ENCODE peak calls at places on chromosomes 11 and 22, in five cellular contexts. G, O, E, M and U are unnamed samples.

GRCh38 chr11:2790581-2790925 is 90.8 kb upstream of the KCNQ1OT1 start:
- DNase-seq in E (peak), O (no peak), G (no peak), M (no peak), U (no peak)

GRCh38 chr22:44037519-44038370 is 13.6 kb downstream of the PARVB start:
- DNase-seq in E (no peak), M (peak), G (no peak), O (peak), U (no peak)

GRCh38 chr11:35661539-35661938 is 1.0 kb upstream of the TRIM44 start:
- DNase-seq in E (no peak), O (no peak), G (no peak), M (no peak), U (no peak)

GRCh38 chr11:1168721-1169161 is 11.0 kb downstream of the MUC5AC start:
- DNase-seq in O (no peak), M (no peak), E (no peak), G (peak), U (peak)

GRCh38 chr11:93145381-93145780 is 52.4 kb downstream of the SLC36A4 start:
- DNase-seq in E (no peak), M (no peak), O (no peak), G (no peak), U (no peak)

GRCh38 chr11:96842731-96843130 is 452.9 kb downstream of the JRKL start:
- DNase-seq in O (no peak), E (no peak), M (no peak), G (no peak), U (no peak)

GRCh38 chr11:12692238-12693074 is 18.2 kb downstream of the TEAD1 start:
- DNase-seq in E (peak), M (peak), G (peak), O (peak), U (no peak)

GRCh38 chr11:77596626-77597025 is 6.9 kb downstream of the AQP11 start:
- DNase-seq in E (no peak), G (no peak), M (peak), O (no peak), U (no peak)

GRCh38 chr11:35193767-35194166 is 54.8 kb downstream of the CD44 start:
- DNase-seq in E (no peak), M (no peak), O (no peak), G (no peak), U (no peak)

GRCh38 chr11:118608268-118609214 is 1.1 kb downstream of the PHLDB1 start:
- DNase-seq in G (peak), M (no peak), E (peak), O (peak), U (peak)

GRCh38 chr11:64285885-64286800 is 495 bp downstream of the GPR137 start:
- DNase-seq in G (peak), E (peak), M (no peak), O (no peak), U (no peak)

GRCh38 chr11:32358729-32359128 is 76.6 kb downstream of the WT1 start:
- DNase-seq in E (no peak), G (no peak), M (no peak), O (no peak), U (no peak)

GRCh38 chr11:11468919-11469318 is 115.9 kb upstream of the CSNK2A3 start:
- DNase-seq in O (no peak), E (no peak), G (no peak), M (no peak), U (no peak)

GRCh38 chr11:64092761-64093136 is 57.0 kb downstream of the FLRT1 start:
- DNase-seq in G (no peak), M (no peak), O (no peak), E (no peak), U (no peak)

GRCh38 chr11:94111660-94112059 is 17.0 kb upstream of the PANX1 start:
- DNase-seq in O (no peak), M (no peak), G (no peak), E (no peak), U (no peak)

GRCh38 chr11:135073444-135073843 is 661.4 kb upstream of the B3GAT1 start:
- DNase-seq in O (no peak), E (no peak), M (no peak), G (no peak), U (no peak)

GRCh38 chr22:19891350-19892248 is 36.9 kb upstream of the GNB1L start:
- DNase-seq in G (no peak), E (no peak), O (no peak), M (no peak), U (peak)

GRCh38 chr11:12007769-12008737 is at the start of gene DKK3:
- DNase-seq in M (no peak), O (no peak), G (no peak), E (no peak), U (no peak)

GRCh38 chr22:23168381-23169031 is 11.8 kb upstream of the BCR start:
- DNase-seq in G (no peak), O (no peak), E (no peak), M (no peak), U (no peak)

GRCh38 chr22:20807315-20807752 is 33.4 kb downstream of the SERPIND1 start:
- DNase-seq in M (peak), G (no peak), O (no peak), E (no peak), U (no peak)

GRCh38 chr11:116871248-116871647 is 33.8 kb upstream of the APOA1 start:
- DNase-seq in G (no peak), E (no peak), M (peak), O (no peak), U (no peak)

GRCh38 chr22:32809786-32810185 is 8.3 kb downstream of the TIMP3 start:
- DNase-seq in E (no peak), O (no peak), G (no peak), M (no peak), U (no peak)

GRCh38 chr11:5449023-5449422 is at the start of gene OR51I2:
- DNase-seq in G (no peak), M (no peak), E (no peak), O (no peak), U (no peak)

GRCh38 chr11:117735350-117735977 is 61.6 kb downstream of the DSCAML1 start:
- DNase-seq in E (no peak), O (no peak), M (no peak), G (no peak), U (no peak)

GRCh38 chr11:43923327-43924111 is 18.9 kb upstream of the C11orf96 start:
- DNase-seq in O (peak), G (no peak), M (no peak), E (no peak), U (no peak)

GRCh38 chr11:18650859-18651557 is 16.9 kb upstream of the SPTY2D1 start:
- DNase-seq in M (no peak), G (no peak), O (no peak), E (no peak), U (peak)

GRCh38 chr22:49913446-49913845 is 4.8 kb downstream of the ALG12 start:
- DNase-seq in E (peak), G (peak), M (no peak), O (no peak), U (no peak)

GRCh38 chr11:69249641-69250502 is 44.1 kb upstream of the MYEOV start:
- DNase-seq in E (no peak), O (no peak), M (no peak), G (no peak), U (no peak)

GRCh38 chr22:41699264-41700104 is at the start of gene MEI1:
- DNase-seq in O (peak), M (no peak), E (peak), G (peak), U (peak)

GRCh38 chr11:125073616-125074483 is 10.7 kb downstream of the SLC37A2 start:
- DNase-seq in G (no peak), O (no peak), M (no peak), E (peak), U (peak)

GRCh38 chr11:125075900-125076317 is 12.8 kb downstream of the SLC37A2 start:
- DNase-seq in O (peak), E (peak), M (no peak), G (no peak), U (peak)

GRCh38 chr11:125074511-125075241 is 11.6 kb downstream of the SLC37A2 start:
- DNase-seq in M (no peak), E (no peak), G (no peak), O (no peak), U (peak)

GRCh38 chr11:125076378-125076945 is 13.4 kb downstream of the SLC37A2 start:
- DNase-seq in E (no peak), G (no peak), M (no peak), O (no peak), U (peak)

GRCh38 chr11:125075242-125075625 is 12.1 kb downstream of the SLC37A2 start:
- DNase-seq in G (no peak), E (no peak), O (no peak), M (no peak), U (peak)
- TF ChIP-seq CTCF in G (no peak), E (no peak), O (no peak), M (no peak), U (no peak)

DNA sequence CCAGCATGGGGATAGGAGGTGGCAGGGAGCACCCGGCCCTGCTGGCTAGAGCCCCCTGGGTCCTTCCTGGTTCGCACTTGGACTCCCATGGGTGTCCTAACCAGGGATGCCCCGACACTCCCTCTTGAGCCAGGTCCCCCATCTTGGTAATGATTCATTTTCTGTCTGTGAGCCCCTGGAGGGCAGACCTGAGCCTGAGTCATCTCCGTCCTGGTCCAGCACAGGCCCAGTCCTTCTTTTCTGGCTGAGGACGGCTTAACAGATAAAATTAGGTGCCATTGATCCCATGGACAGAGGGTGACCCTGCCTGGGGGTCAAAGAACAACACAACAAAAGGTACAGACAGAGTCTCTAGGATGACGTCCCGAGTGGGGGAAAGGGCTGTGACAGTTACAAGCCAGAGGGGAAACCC is 3.5 kb downstream of the RHOD start:
- DNase-seq in M (no peak), E (no peak), G (no peak), O (no peak), U (no peak)
- TF ChIP-seq CTCF in M (no peak), E (no peak), G (peak), O (no peak), U (no peak)

DNA sequence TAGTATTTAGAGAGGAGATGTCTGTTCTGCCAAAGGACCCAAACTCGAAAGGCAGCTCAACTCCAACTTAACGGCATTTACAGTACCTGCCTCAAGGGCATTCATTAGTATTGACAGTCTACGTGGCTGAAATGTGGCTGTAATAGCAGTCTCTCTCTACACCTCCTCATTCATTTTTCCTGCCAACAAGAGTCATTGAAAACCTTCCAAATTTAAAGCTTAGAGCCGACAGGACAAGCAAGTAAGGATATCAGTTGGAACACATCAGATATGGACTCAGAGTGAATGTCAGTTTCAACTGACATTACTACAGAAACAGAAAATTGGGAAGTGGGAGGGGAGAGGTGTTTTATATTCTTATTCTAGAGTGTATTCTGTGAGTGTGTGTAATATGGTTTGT is 253.1 kb downstream of the CADM1 start:
- DNase-seq in G (no peak), M (no peak), O (no peak), E (no peak), U (no peak)
- TF ChIP-seq CTCF in G (no peak), M (no peak), O (no peak), E (no peak), U (no peak)

DNA sequence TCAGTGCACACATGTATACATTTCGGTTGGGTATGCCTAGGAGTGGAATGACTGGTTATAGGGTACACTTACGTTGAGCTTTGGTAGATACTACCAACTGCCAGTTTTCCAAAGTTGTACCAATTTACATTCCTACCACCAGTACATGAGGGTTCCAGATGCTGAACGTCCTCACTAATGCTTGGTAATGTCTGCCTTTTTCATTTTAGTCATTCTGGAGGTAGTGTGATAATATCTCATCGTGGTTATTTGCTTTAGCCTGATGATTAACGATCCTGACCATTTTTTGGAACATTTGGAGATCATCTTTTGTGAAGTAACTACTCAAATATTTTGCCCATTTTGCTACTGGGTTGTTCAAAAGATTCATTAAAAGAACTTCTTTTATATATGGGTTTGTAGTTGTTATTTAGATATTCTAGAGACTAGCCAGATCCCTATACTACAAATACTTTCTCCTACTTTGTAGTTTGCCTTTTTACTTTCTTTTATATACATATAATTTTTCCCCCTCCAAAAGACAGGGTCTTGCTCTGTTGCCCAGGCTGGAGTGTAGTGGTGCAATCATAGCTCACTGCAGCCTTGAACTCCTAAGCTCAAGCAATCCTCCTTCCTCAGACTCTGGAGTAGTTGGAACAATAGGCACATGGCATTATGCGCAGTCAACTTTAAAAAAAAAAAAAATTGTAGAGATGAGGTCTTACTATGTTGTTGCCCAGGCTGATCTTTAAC is 62.1 kb downstream of the RBFOX2 start:
- DNase-seq in O (no peak), M (no peak), G (no peak), E (no peak), U (no peak)
- TF ChIP-seq CTCF in O (no peak), M (peak), G (no peak), E (no peak), U (no peak)

GRCh38 chr11:49221112-49221511 is 12.7 kb upstream of the FOLH1 start:
- DNase-seq in M (no peak), O (no peak), G (no peak), E (no peak), U (no peak)
- TF ChIP-seq CTCF in M (no peak), O (no peak), G (no peak), E (no peak), U (no peak)

DNA sequence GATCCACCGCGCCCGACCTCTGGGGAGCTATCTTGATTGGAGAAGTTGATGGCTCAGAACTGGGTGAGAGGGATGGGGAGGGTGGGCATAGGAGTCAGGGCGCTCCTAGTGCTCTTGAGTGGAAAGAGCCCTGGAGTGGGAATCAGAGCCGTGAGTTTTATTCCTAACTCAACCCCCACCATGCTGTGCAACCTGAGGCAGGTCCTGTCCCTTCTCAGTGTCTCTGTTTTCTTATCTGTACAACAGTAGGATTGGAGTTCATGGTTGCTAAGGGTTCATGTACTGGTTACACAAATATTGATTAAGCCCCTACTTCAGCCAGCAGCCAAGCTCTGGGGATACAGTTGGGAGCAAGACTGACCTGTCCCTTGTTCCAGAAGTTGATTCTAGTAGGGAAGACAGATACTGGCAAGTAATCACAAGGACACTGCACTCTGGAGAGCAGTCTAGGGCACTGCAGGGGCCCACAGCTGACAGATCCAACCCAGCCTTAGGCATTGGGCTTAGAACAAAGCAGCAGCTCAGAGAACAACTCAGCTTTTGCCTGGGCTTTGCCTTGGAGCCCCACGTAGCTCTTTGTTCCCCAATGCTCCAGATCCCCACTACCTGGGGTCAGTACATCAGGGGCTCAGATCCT is 12.4 kb upstream of the DAGLA start:
- DNase-seq in G (no peak), M (no peak), O (no peak), E (no peak), U (no peak)
- TF ChIP-seq CTCF in G (no peak), M (no peak), O (no peak), E (no peak), U (no peak)

GRCh38 chr11:57762235-57762866 is 749 bp downstream of the CTNND1 start:
- DNase-seq in E (no peak), O (no peak), M (no peak), G (no peak), U (no peak)

GRCh38 chr11:57764972-57765371 is 3.4 kb downstream of the CTNND1 start:
- DNase-seq in G (no peak), O (no peak), M (no peak), E (no peak), U (no peak)

GRCh38 chr11:57764527-57764926 is 2.9 kb downstream of the CTNND1 start:
- DNase-seq in E (no peak), O (no peak), G (no peak), M (no peak), U (no peak)

GRCh38 chr11:57761301-57762234 is at the start of gene CTNND1:
- DNase-seq in E (peak), O (peak), M (peak), G (peak), U (peak)

GRCh38 chr11:57763568-57763967 is 2.0 kb downstream of the CTNND1 start:
- DNase-seq in G (no peak), E (no peak), M (no peak), O (no peak), U (no peak)
- TF ChIP-seq CTCF in G (peak), E (peak), M (peak), O (peak), U (no peak)